ENCODE peak calls at places on chromosomes 1 and 21, in nine cellular contexts. B, R, L, K, S, G, M, N and Y are unnamed samples.

GRCh38 chr1:202143011-202143767 is 1.3 kb downstream of the ARL8A start:
- DNase-seq in B (no peak), R (no peak), L (no peak), K (no peak), S (peak; percentile 53), G (no peak), M (no peak), N (peak; percentile 55), Y (no peak)

GRCh38 chr1:55233149-55233777 is 18.1 kb upstream of the USP24 start:
- DNase-seq in B (no peak), R (no peak), L (no peak), K (no peak), S (peak; percentile 64), G (no peak), M (no peak), N (no peak), Y (no peak)

GRCh38 chr1:998905-999796 is 746 bp downstream of the HES4 start:
- DNase-seq in B (peak; percentile 32), R (no peak), L (no peak), K (no peak), S (peak; percentile 67), G (no peak), M (peak; percentile 42), N (peak; percentile 48), Y (no peak)

GRCh38 chr1:3247521-3248031 is 178.6 kb downstream of the PRDM16 start:
- DNase-seq in B (no peak), R (no peak), L (no peak), K (no peak), S (no peak), G (no peak), M (no peak), N (no peak), Y (no peak)

GRCh38 chr1:52141513-52142219 is at the start of gene ZFYVE9:
- DNase-seq in B (peak; percentile 69), R (no peak), L (peak; percentile 59), K (no peak), S (peak; percentile 92), G (peak; percentile 78), M (peak; percentile 90), N (peak; percentile 83), Y (no peak)

GRCh38 chr1:164631751-164632150 is 72.8 kb downstream of the PBX1 start:
- DNase-seq in B (no peak), R (no peak), L (no peak), K (no peak), S (no peak), G (no peak), M (no peak), N (no peak), Y (no peak)

GRCh38 chr1:21670956-21671902 is 2.1 kb upstream of the RAP1GAP start:
- DNase-seq in B (no peak), R (no peak), L (no peak), K (no peak), S (no peak), G (no peak), M (no peak), N (no peak), Y (no peak)

GRCh38 chr21:34736116-34736870 is 67.5 kb downstream of the CLIC6 start:
- DNase-seq in B (no peak), R (no peak), L (peak; percentile 33), K (no peak), S (peak; percentile 74), G (no peak), M (no peak), N (no peak), Y (no peak)

GRCh38 chr1:236114076-236114747 is 28.1 kb upstream of the GPR137B start:
- DNase-seq in B (no peak), R (no peak), L (no peak), K (no peak), S (no peak), G (no peak), M (no peak), N (no peak), Y (no peak)

GRCh38 chr1:154869351-154870116 is 547 bp downstream of the KCNN3 start:
- DNase-seq in B (no peak), R (no peak), L (no peak), K (no peak), S (peak; percentile 68), G (peak; percentile 28), M (peak; percentile 63), N (no peak), Y (no peak)

GRCh38 chr1:53143527-53143926 is 1.1 kb upstream of the SLC1A7 start:
- DNase-seq in B (no peak), R (no peak), L (no peak), K (no peak), S (no peak), G (no peak), M (no peak), N (no peak), Y (no peak)

GRCh38 chr1:239993333-239993732 is 98.3 kb upstream of the FMN2 start:
- DNase-seq in B (no peak), R (no peak), L (no peak), K (no peak), S (no peak), G (no peak), M (no peak), N (no peak), Y (no peak)

GRCh38 chr21:17388226-17388625 is 124.6 kb upstream of the CXADR start:
- DNase-seq in B (no peak), R (no peak), L (no peak), K (no peak), S (no peak), G (no peak), M (no peak), N (no peak), Y (no peak)

GRCh38 chr1:115056395-115056798 is 26.8 kb downstream of the TSHB start:
- DNase-seq in B (no peak), R (peak; percentile 81), L (no peak), K (no peak), S (peak; percentile 68), G (no peak), M (peak; percentile 77), N (no peak), Y (no peak)

GRCh38 chr1:37946703-37947360 is at the start of gene INPP5B:
- DNase-seq in B (peak; percentile 49), R (peak; percentile 46), L (peak; percentile 35), K (peak; percentile 79), S (peak; percentile 92), G (peak; percentile 85), M (peak; percentile 94), N (no peak), Y (no peak)

GRCh38 chr1:6580588-6581270 is 935 bp downstream of the ZBTB48 start:
- DNase-seq in B (no peak), R (no peak), L (no peak), K (no peak), S (peak; percentile 62), G (peak; percentile 55), M (no peak), N (peak; percentile 14), Y (no peak)

GRCh38 chr21:44752701-44753235 is 41.4 kb upstream of the TSPEAR start:
- DNase-seq in B (no peak), R (no peak), L (peak; percentile 41), K (no peak), S (peak; percentile 55), G (no peak), M (peak; percentile 13), N (peak; percentile 61), Y (no peak)

GRCh38 chr1:175383239-175383638 is 190.7 kb upstream of the KIAA0040 start:
- DNase-seq in B (no peak), R (no peak), L (no peak), K (no peak), S (no peak), G (no peak), M (no peak), N (no peak), Y (no peak)
- H3K4me3 ChIP-seq in B (no peak overlapping the region), R (no peak overlapping the region), L (no peak overlapping the region), K (no peak overlapping the region), S (no peak overlapping the region), G (no peak overlapping the region), M (no peak overlapping the region), N (no peak overlapping the region), Y (no peak overlapping the region)

GRCh38 chr1:35633526-35633925 is 7.8 kb downstream of the PSMB2 start:
- DNase-seq in B (no peak), R (no peak), L (no peak), K (no peak), S (no peak), G (no peak), M (no peak), N (no peak), Y (no peak)

GRCh38 chr1:35623832-35624231 is 17.5 kb downstream of the PSMB2 start:
- DNase-seq in B (no peak), R (no peak), L (no peak), K (no peak), S (no peak), G (no peak), M (no peak), N (no peak), Y (no peak)

GRCh38 chr1:35631396-35631795 is 9.9 kb downstream of the PSMB2 start:
- DNase-seq in B (no peak), R (no peak), L (no peak), K (no peak), S (no peak), G (no peak), M (no peak), N (no peak), Y (no peak)

DNA sequence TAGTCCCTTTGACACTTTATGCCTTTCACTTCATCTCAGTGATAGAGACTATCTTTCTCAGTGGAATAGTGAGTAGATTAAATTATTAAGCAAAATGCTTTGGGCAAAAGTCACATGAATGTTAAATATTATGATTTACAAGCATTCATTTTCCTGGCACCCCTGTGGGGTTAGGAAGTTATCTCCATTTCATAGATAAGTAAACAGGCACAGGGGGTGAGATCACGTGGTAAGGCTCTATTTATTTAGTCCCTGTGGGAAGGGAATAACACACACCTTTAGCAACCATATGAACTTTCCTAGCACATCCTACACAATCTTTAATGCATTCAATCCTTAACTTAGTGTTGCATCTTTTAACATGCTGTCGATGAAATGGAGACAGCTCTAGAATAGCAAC is 12.3 kb downstream of the PSMB2 start:
- DNase-seq in B (no peak), R (no peak), L (no peak), K (no peak), S (no peak), G (no peak), M (no peak), N (no peak), Y (no peak)
- H3K36me3 ChIP-seq in B (peaks cover 21% of the 10 kb centered on the region), R (peaks cover 11% of the 10 kb centered on the region), L (no peaks in the 10 kb centered on the region), K (peaks cover 55% of the 10 kb centered on the region), S (peaks cover 57% of the 10 kb centered on the region), G (peaks cover 8% of the 10 kb centered on the region), M (peaks cover 29% of the 10 kb centered on the region), N (peaks cover 46% of the 10 kb centered on the region), Y (peaks cover 75% of the 10 kb centered on the region)

DNA sequence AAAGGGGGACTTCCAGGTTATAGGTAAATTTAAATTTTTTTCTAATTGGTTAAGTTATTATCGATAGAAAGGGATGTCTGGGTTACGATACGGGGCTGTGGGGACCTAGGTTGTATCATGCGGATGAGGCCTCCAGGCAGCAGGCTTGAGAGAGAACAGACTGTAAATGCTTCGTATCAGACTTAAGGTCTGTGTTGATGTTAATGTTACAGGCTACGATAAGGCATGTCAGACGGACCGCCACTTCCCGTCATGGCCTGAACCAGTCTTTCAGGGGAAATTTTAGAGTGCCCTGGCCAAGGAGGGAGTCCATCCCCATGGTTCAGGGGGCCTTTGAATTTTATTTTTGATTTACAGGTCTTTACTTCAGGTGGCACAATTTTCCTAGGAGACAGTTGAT is 16.7 kb downstream of the ABCG1 start:
- DNase-seq in B (no peak), R (no peak), L (no peak), K (no peak), S (no peak), G (no peak), M (no peak), N (no peak), Y (no peak)
- H3K4me3 ChIP-seq in B (no peak overlapping the region), R (no peak overlapping the region), L (no peak overlapping the region), K (peak overlapping the region; percentile 73), S (no peak overlapping the region), G (no peak overlapping the region), M (no peak overlapping the region), N (no peak overlapping the region), Y (no peak overlapping the region)

GRCh38 chr1:41003127-41003639 is 18.3 kb downstream of the SLFNL1 start:
- DNase-seq in B (no peak), R (no peak), L (no peak), K (no peak), S (no peak), G (no peak), M (no peak), N (no peak), Y (no peak)
- H3K36me3 ChIP-seq in B (peaks cover 51% of the 10 kb centered on the region), R (peaks cover 10% of the 10 kb centered on the region), L (no peaks in the 10 kb centered on the region), K (peaks cover 100% of the 10 kb centered on the region), S (peaks cover 35% of the 10 kb centered on the region), G (peaks cover 9% of the 10 kb centered on the region), M (peaks cover 15% of the 10 kb centered on the region), N (peaks cover 65% of the 10 kb centered on the region), Y (peaks cover 97% of the 10 kb centered on the region)